ENCODE peak calls at places on chromosomes 1 and 21, in ten cellular contexts. One of them, this sample, is unnamed.

GRCh38 chr1:53584446-53585102 is 125.4 kb downstream of the DMRTB1 start:
- DNase-seq in AG04450: no peak
- DNase-seq in WERI-Rb-1: no peak
- DNase-seq in lower lobe of right lung: no peak
- DNase-seq in astrocyte: no peak
- DNase-seq in SK-N-SH: no peak
- DNase-seq in foreskin fibroblast: no peak
- DNase-seq in RWPE1: no peak
- DNase-seq in fibroblast of mammary gland: no peak
- DNase-seq in neural progenitor cell: no peak
- DNase-seq in this sample: peak; percentile 15

GRCh38 chr21:44353200-44353970 is at the start of gene TRPM2:
- DNase-seq in RWPE1: no peak
- DNase-seq in fibroblast of mammary gland: peak; percentile 30
- DNase-seq in SK-N-SH: no peak
- DNase-seq in lower lobe of right lung: peak; percentile 80
- DNase-seq in neural progenitor cell: no peak
- DNase-seq in astrocyte: no peak
- DNase-seq in AG04450: no peak
- DNase-seq in WERI-Rb-1: no peak
- DNase-seq in foreskin fibroblast: peak; percentile 62
- DNase-seq in this sample: no peak

GRCh38 chr1:107529511-107530149 is 388.8 kb downstream of the NTNG1 start:
- DNase-seq in WERI-Rb-1: peak; percentile 67
- DNase-seq in SK-N-SH: peak; percentile 67
- DNase-seq in neural progenitor cell: peak; percentile 74
- DNase-seq in fibroblast of mammary gland: peak; percentile 50
- DNase-seq in AG04450: no peak
- DNase-seq in astrocyte: peak; percentile 36
- DNase-seq in lower lobe of right lung: no peak
- DNase-seq in foreskin fibroblast: peak; percentile 76
- DNase-seq in RWPE1: peak; percentile 63
- DNase-seq in this sample: no peak

GRCh38 chr1:36562181-36562685 is 79.5 kb upstream of the CSF3R start:
- DNase-seq in neural progenitor cell: no peak
- DNase-seq in fibroblast of mammary gland: no peak
- DNase-seq in lower lobe of right lung: peak; percentile 14
- DNase-seq in AG04450: no peak
- DNase-seq in SK-N-SH: no peak
- DNase-seq in RWPE1: no peak
- DNase-seq in foreskin fibroblast: no peak
- DNase-seq in astrocyte: no peak
- DNase-seq in WERI-Rb-1: no peak
- DNase-seq in this sample: no peak

GRCh38 chr1:116367256-116367949 is 5.6 kb upstream of the ATP1A1 start:
- DNase-seq in lower lobe of right lung: no peak
- DNase-seq in neural progenitor cell: no peak
- DNase-seq in AG04450: no peak
- DNase-seq in astrocyte: no peak
- DNase-seq in SK-N-SH: no peak
- DNase-seq in WERI-Rb-1: no peak
- DNase-seq in RWPE1: no peak
- DNase-seq in foreskin fibroblast: no peak
- DNase-seq in fibroblast of mammary gland: no peak
- DNase-seq in this sample: no peak

GRCh38 chr1:40825430-40825778 is 36.8 kb downstream of the CITED4 start:
- DNase-seq in fibroblast of mammary gland: no peak
- DNase-seq in neural progenitor cell: no peak
- DNase-seq in WERI-Rb-1: no peak
- DNase-seq in lower lobe of right lung: no peak
- DNase-seq in RWPE1: no peak
- DNase-seq in foreskin fibroblast: no peak
- DNase-seq in astrocyte: no peak
- DNase-seq in AG04450: no peak
- DNase-seq in SK-N-SH: no peak
- DNase-seq in this sample: no peak

GRCh38 chr1:214712737-214713136 is 109.7 kb downstream of the CENPF start:
- DNase-seq in RWPE1: no peak
- DNase-seq in AG04450: no peak
- DNase-seq in neural progenitor cell: no peak
- DNase-seq in astrocyte: no peak
- DNase-seq in lower lobe of right lung: no peak
- DNase-seq in fibroblast of mammary gland: no peak
- DNase-seq in SK-N-SH: no peak
- DNase-seq in foreskin fibroblast: no peak
- DNase-seq in WERI-Rb-1: no peak
- DNase-seq in this sample: no peak

GRCh38 chr1:1594602-1594981 is 5.3 kb downstream of the FNDC10 start:
- DNase-seq in WERI-Rb-1: no peak
- DNase-seq in AG04450: no peak
- DNase-seq in foreskin fibroblast: no peak
- DNase-seq in RWPE1: no peak
- DNase-seq in astrocyte: no peak
- DNase-seq in SK-N-SH: peak; percentile 64
- DNase-seq in lower lobe of right lung: no peak
- DNase-seq in neural progenitor cell: no peak
- DNase-seq in fibroblast of mammary gland: no peak
- DNase-seq in this sample: no peak

GRCh38 chr1:10965621-10966226 is 46.7 kb upstream of the TARDBP start:
- DNase-seq in AG04450: no peak
- DNase-seq in WERI-Rb-1: no peak
- DNase-seq in lower lobe of right lung: peak; percentile 86
- DNase-seq in fibroblast of mammary gland: peak; percentile 12
- DNase-seq in foreskin fibroblast: no peak
- DNase-seq in SK-N-SH: no peak
- DNase-seq in astrocyte: no peak
- DNase-seq in RWPE1: peak; percentile 41
- DNase-seq in neural progenitor cell: no peak
- DNase-seq in this sample: no peak

GRCh38 chr1:54396280-54396903 is 9.8 kb downstream of the SSBP3 start:
- DNase-seq in lower lobe of right lung: no peak
- DNase-seq in foreskin fibroblast: no peak
- DNase-seq in RWPE1: no peak
- DNase-seq in astrocyte: no peak
- DNase-seq in AG04450: no peak
- DNase-seq in neural progenitor cell: no peak
- DNase-seq in SK-N-SH: no peak
- DNase-seq in fibroblast of mammary gland: no peak
- DNase-seq in WERI-Rb-1: no peak
- DNase-seq in this sample: no peak

GRCh38 chr1:59947047-59947938 is 20.7 kb upstream of the CYP2J2 start:
- DNase-seq in WERI-Rb-1: peak; percentile 64
- DNase-seq in SK-N-SH: peak; percentile 60
- DNase-seq in lower lobe of right lung: peak; percentile 51
- DNase-seq in astrocyte: peak; percentile 30
- DNase-seq in foreskin fibroblast: peak; percentile 83
- DNase-seq in AG04450: peak; percentile 29
- DNase-seq in RWPE1: peak; percentile 65
- DNase-seq in neural progenitor cell: peak; percentile 81
- DNase-seq in fibroblast of mammary gland: peak; percentile 70
- DNase-seq in this sample: peak; percentile 68

GRCh38 chr1:169891539-169891885 is 2.2 kb downstream of the SCYL3 start:
- DNase-seq in fibroblast of mammary gland: no peak
- DNase-seq in AG04450: no peak
- DNase-seq in astrocyte: no peak
- DNase-seq in RWPE1: no peak
- DNase-seq in lower lobe of right lung: no peak
- DNase-seq in neural progenitor cell: no peak
- DNase-seq in foreskin fibroblast: no peak
- DNase-seq in SK-N-SH: no peak
- DNase-seq in WERI-Rb-1: no peak
- DNase-seq in this sample: no peak

GRCh38 chr1:6440198-6441126 is 15.9 kb downstream of the ESPN start:
- DNase-seq in WERI-Rb-1: peak; percentile 89
- DNase-seq in AG04450: no peak
- DNase-seq in SK-N-SH: peak; percentile 87
- DNase-seq in RWPE1: peak; percentile 79
- DNase-seq in astrocyte: peak; percentile 14
- DNase-seq in foreskin fibroblast: peak; percentile 72
- DNase-seq in fibroblast of mammary gland: peak; percentile 33
- DNase-seq in neural progenitor cell: peak; percentile 84
- DNase-seq in lower lobe of right lung: peak; percentile 78
- DNase-seq in this sample: no peak

DNA sequence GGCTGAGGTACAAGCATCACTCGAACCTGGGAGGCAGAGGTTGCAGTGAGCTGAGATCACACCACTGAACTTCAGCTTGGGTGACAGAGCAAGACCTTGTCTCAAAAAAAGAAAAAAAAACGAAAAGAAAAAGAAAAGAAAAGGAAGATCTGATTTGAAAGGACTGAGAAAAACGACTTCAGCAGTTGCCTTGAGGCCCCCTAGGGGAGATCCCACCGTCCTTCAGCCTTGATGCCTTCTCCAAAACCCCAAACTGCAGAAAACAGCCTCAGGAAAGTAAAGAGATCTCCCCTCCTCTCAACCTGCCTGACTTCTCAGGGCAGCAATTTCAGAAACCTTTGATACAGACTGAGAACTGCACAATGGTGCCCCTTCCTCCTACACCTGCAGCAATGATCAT is 50.9 kb upstream of the BCAR3 start:
- DNase-seq in RWPE1: no peak
- DNase-seq in foreskin fibroblast: no peak
- DNase-seq in neural progenitor cell: peak; percentile 39
- DNase-seq in fibroblast of mammary gland: no peak
- DNase-seq in AG04450: no peak
- DNase-seq in lower lobe of right lung: no peak
- DNase-seq in SK-N-SH: no peak
- DNase-seq in WERI-Rb-1: no peak
- DNase-seq in astrocyte: no peak
- DNase-seq in this sample: no peak
- TF ChIP-seq CTCF in RWPE1: no peak
- TF ChIP-seq CTCF in foreskin fibroblast: peak; percentile 18
- TF ChIP-seq CTCF in neural progenitor cell: peak; percentile 46
- TF ChIP-seq CTCF in fibroblast of mammary gland: peak; percentile 28
- TF ChIP-seq CTCF in AG04450: peak; percentile 47
- TF ChIP-seq CTCF in lower lobe of right lung: peak; percentile 7
- TF ChIP-seq CTCF in SK-N-SH: peak; percentile 40
- TF ChIP-seq CTCF in WERI-Rb-1: peak; percentile 40
- TF ChIP-seq CTCF in astrocyte: peak; percentile 35
- TF ChIP-seq CTCF in this sample: no peak

GRCh38 chr1:224503161-224504118 is 68.8 kb upstream of the WDR26 start:
- DNase-seq in neural progenitor cell: peak; percentile 86
- DNase-seq in WERI-Rb-1: peak; percentile 92
- DNase-seq in SK-N-SH: peak; percentile 89
- DNase-seq in lower lobe of right lung: peak; percentile 92
- DNase-seq in RWPE1: peak; percentile 96
- DNase-seq in fibroblast of mammary gland: peak; percentile 80
- DNase-seq in AG04450: peak; percentile 52
- DNase-seq in astrocyte: peak; percentile 86
- DNase-seq in foreskin fibroblast: peak; percentile 93
- DNase-seq in this sample: peak; percentile 93
- TF ChIP-seq CTCF in neural progenitor cell: peak; percentile 39
- TF ChIP-seq CTCF in WERI-Rb-1: peak; percentile 21
- TF ChIP-seq CTCF in SK-N-SH: no peak
- TF ChIP-seq CTCF in lower lobe of right lung: no peak
- TF ChIP-seq CTCF in RWPE1: no peak
- TF ChIP-seq CTCF in fibroblast of mammary gland: peak; percentile 6
- TF ChIP-seq CTCF in AG04450: peak; percentile 26
- TF ChIP-seq CTCF in astrocyte: no peak
- TF ChIP-seq CTCF in foreskin fibroblast: no peak
- TF ChIP-seq CTCF in this sample: no peak

DNA sequence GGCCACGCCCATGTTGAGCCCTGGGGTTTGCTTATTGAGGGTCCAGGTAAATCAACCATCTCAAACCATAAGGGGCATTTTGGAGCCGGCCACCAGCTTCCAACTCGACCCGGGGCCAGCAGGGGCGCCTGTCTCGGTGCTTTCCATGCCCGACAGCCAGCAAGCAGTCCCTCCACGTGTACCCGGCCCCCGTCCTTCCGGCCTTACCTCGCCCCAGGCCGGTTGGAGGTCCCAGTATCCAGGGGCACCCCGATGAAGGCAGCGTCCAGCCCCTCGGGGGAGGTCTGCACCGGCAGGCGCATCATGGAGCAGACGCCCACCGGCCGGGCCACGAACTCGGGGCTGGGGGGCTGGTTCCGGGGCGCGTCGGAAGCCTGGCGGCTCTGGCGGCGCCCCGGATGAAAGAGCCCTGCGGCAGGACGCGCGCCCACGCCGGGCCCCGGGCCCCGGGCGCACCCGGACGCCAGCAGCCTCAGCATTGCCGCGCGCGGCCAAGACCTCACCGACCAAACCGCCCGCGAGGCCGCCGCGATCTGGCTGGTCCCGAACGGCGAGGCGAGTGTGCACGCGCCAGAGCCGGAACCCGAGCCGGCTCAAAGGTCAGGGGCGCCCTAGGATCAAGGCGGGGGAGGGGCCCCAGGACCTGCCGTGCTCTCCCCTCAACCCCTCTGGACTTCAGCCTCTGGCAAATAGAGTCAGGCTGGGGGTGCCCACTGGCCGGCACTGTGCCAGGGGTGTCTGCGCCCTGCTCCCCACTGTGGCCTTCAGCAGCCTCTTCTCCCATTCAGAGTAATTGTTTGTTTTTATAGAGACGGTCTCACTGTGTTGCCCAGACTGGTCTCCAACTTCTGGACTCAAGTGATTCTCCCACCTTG is at the start of gene AGMAT:
- DNase-seq in lower lobe of right lung: peak; percentile 50
- DNase-seq in WERI-Rb-1: peak; percentile 63
- DNase-seq in astrocyte: no peak
- DNase-seq in RWPE1: no peak
- DNase-seq in neural progenitor cell: peak; percentile 73
- DNase-seq in SK-N-SH: peak; percentile 84
- DNase-seq in foreskin fibroblast: peak; percentile 55
- DNase-seq in AG04450: no peak
- DNase-seq in fibroblast of mammary gland: peak; percentile 24
- DNase-seq in this sample: no peak
- TF ChIP-seq CTCF in lower lobe of right lung: peak; percentile 21
- TF ChIP-seq CTCF in WERI-Rb-1: peak; percentile 59
- TF ChIP-seq CTCF in astrocyte: peak; percentile 2
- TF ChIP-seq CTCF in RWPE1: peak; percentile 34
- TF ChIP-seq CTCF in neural progenitor cell: peak; percentile 59
- TF ChIP-seq CTCF in SK-N-SH: peak; percentile 27
- TF ChIP-seq CTCF in foreskin fibroblast: peak; percentile 33
- TF ChIP-seq CTCF in AG04450: peak; percentile 43
- TF ChIP-seq CTCF in fibroblast of mammary gland: peak; percentile 31
- TF ChIP-seq CTCF in this sample: peak; percentile 21

DNA sequence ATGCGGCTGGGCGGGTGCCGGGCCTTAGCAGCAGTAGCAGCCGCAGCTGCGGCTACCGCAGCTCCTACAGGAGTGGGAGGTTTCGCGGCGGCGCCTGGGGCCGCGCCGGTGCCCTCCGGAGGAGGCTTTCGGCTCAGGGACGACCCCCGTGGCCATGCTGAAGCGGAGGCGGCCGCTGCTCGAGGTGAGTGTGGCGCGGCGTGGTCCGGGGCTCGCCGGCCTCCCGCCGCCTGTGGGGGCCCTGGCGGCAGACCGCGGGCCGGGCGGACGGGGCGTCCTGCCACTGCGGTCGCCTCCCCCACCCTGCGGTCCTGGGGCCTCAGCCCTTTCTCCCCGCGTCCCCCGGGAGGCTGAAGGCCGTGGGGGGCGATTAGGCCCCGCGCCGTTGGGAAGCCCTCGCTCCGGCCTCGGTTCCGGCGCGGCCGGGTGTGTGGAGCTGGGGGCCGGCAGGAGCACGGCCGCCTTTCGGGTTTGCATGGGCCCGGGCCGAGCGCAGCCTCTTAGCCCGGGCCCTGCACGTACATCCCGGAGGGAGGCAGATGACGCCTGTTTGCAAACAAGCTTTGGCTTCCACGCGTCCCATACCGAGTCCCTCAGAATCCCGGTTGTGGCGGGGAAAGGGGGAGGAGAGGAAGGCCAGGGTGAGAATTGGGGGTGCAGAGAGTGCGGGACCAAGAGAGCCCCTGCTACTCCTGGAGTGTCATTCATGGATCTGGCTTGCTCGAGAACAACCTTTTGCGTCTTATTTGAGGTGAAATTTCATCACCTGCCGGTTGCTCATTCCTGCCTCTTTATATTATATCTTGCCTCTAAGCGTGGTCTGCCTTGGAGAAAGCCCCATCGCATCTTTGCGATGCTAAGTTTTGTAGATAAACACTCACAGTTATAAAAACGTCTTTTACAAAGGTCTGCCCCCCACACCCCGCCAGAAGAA is 598 bp downstream of the ZFYVE9 start:
- DNase-seq in SK-N-SH: peak; percentile 82
- DNase-seq in fibroblast of mammary gland: peak; percentile 43
- DNase-seq in foreskin fibroblast: peak; percentile 69
- DNase-seq in WERI-Rb-1: peak; percentile 47
- DNase-seq in astrocyte: peak; percentile 43
- DNase-seq in neural progenitor cell: peak; percentile 70
- DNase-seq in lower lobe of right lung: peak; percentile 55
- DNase-seq in AG04450: no peak
- DNase-seq in RWPE1: peak; percentile 40
- DNase-seq in this sample: peak; percentile 76
- TF ChIP-seq CTCF in SK-N-SH: no peak
- TF ChIP-seq CTCF in fibroblast of mammary gland: no peak
- TF ChIP-seq CTCF in foreskin fibroblast: no peak
- TF ChIP-seq CTCF in WERI-Rb-1: no peak
- TF ChIP-seq CTCF in astrocyte: no peak
- TF ChIP-seq CTCF in neural progenitor cell: no peak
- TF ChIP-seq CTCF in lower lobe of right lung: no peak
- TF ChIP-seq CTCF in AG04450: no peak
- TF ChIP-seq CTCF in RWPE1: peak; percentile 62
- TF ChIP-seq CTCF in this sample: no peak

This sample was measured in sigmoid colon.